ENCODE peak calls at places on chromosome 19, in five cellular contexts. M is T-helper 22 cell; V is stimulated activated CD8-positive, alpha-beta memory T cell treated with anti-CD3 and anti-CD28 coated beads, Interleukin-15, amount 100 ng/mL, for 24 hours; Z is T-helper 1 cell; K is ureter. W is an unnamed sample.

GRCh38 chr19:18507727-18508440 is 14.0 kb downstream of the ELL start:
- DNase-seq in K (no peak), M (no peak), V (no peak), Z (no peak), W (no peak)

GRCh38 chr19:18650048-18650435 is 13.2 kb downstream of the KLHL26 start:
- DNase-seq in V (no peak), Z (no peak), K (peak; percentile 70), M (no peak), W (peak; percentile 38)

GRCh38 chr19:28960586-28960985 is 252.4 kb downstream of the UQCRFS1 start:
- DNase-seq in V (no peak), M (no peak), Z (no peak), K (no peak), W (no peak)

GRCh38 chr19:2469102-2469914 is 6.6 kb upstream of the GADD45B start:
- DNase-seq in M (no peak), K (no peak), V (no peak), Z (peak; percentile 63), W (peak; percentile 95)

GRCh38 chr19:43553656-43554055 is 20.7 kb downstream of the ZNF575 start:
- DNase-seq in Z (no peak), M (no peak), K (no peak), V (no peak), W (no peak)

GRCh38 chr19:41882568-41883462 is at the start of gene ARHGEF1:
- DNase-seq in K (no peak), Z (peak; percentile 64), M (peak; percentile 52), V (no peak), W (no peak)

GRCh38 chr19:29239220-29239776 is 26.3 kb upstream of the UQCRFS1 start:
- DNase-seq in Z (no peak), V (no peak), K (no peak), M (no peak), W (no peak)

GRCh38 chr19:4866595-4867424 is 657 bp downstream of the PLIN3 start:
- DNase-seq in V (no peak), M (peak; percentile 46), K (peak; percentile 66), Z (peak; percentile 38), W (peak; percentile 58)

GRCh38 chr19:33299061-33299665 is 3.2 kb downstream of the CEBPA start:
- DNase-seq in Z (no peak), V (no peak), K (peak; percentile 46), M (no peak), W (no peak)

GRCh38 chr19:4391701-4392543 is 8.4 kb downstream of the SH3GL1 start:
- DNase-seq in Z (no peak), V (no peak), M (no peak), K (no peak), W (no peak)

GRCh38 chr19:31699421-31699820 is 350.2 kb upstream of the TSHZ3 start:
- DNase-seq in K (no peak), Z (no peak), V (no peak), M (no peak), W (no peak)

GRCh38 chr19:40539070-40539469 is 37.6 kb upstream of the SHKBP1 start:
- DNase-seq in V (no peak), M (no peak), Z (no peak), K (no peak), W (peak; percentile 39)

GRCh38 chr19:48841571-48841970 is 5.3 kb upstream of the HSD17B14 start:
- DNase-seq in V (no peak), K (no peak), M (no peak), Z (no peak), W (no peak)

GRCh38 chr19:37953576-37954303 is 46.7 kb downstream of the SIPA1L3 start:
- DNase-seq in M (no peak), Z (no peak), K (no peak), V (no peak), W (peak; percentile 72)

GRCh38 chr19:45919678-45920077 is 5.1 kb upstream of the NANOS2 start:
- DNase-seq in V (no peak), K (no peak), M (no peak), Z (no peak), W (no peak)

GRCh38 chr19:7873304-7874079 is 698 bp downstream of the PRR36 start:
- DNase-seq in Z (no peak), V (no peak), K (no peak), M (no peak), W (no peak)

GRCh38 chr19:44635581-44636438 is 7.9 kb upstream of the PVR start:
- DNase-seq in V (no peak), K (no peak), M (no peak), Z (no peak), W (no peak)